ENCODE peak calls at places on chromosomes 7 and 10, in six cellular contexts. R is GM12891, Q is HepG2, A is H1, J is K562, F is GM12878. E is an unnamed sample.

GRCh38 chr7:77811895-77812685 is 13.5 kb downstream of the PHTF2 start:
- DNase-seq in R (no peak), Q (peak), A (no peak), J (no peak), F (no peak), E (no peak)

GRCh38 chr10:15725603-15726002 is 5.9 kb upstream of the ITGA8 start:
- DNase-seq in R (no peak), Q (peak), A (no peak), J (peak), F (no peak), E (no peak)

GRCh38 chr10:49601857-49602256 is 8.3 kb upstream of the SLC18A3 start:
- DNase-seq in R (no peak), Q (no peak), A (no peak), J (no peak), F (no peak), E (no peak)

GRCh38 chr7:5697754-5698487 is 83.5 kb downstream of the RNF216 start:
- DNase-seq in R (no peak), Q (no peak), A (no peak), J (no peak), F (no peak), E (no peak)

GRCh38 chr7:133613250-133613649 is 360.4 kb downstream of the EXOC4 start:
- DNase-seq in R (no peak), Q (no peak), A (no peak), J (no peak), F (no peak), E (no peak)

GRCh38 chr10:102799691-102800435 is 37.4 kb downstream of the CYP17A1 start:
- DNase-seq in R (no peak), Q (no peak), A (no peak), J (no peak), F (no peak), E (no peak)

GRCh38 chr7:151429555-151430331 is 10.2 kb downstream of the CRYGN start:
- DNase-seq in R (peak), Q (no peak), A (no peak), J (no peak), F (peak), E (peak)

GRCh38 chr7:123573896-123574467 is 16.4 kb upstream of the NDUFA5 start:
- DNase-seq in R (no peak), Q (no peak), A (no peak), J (no peak), F (no peak), E (no peak)

GRCh38 chr10:74652664-74653063 is 173.7 kb upstream of the KAT6B start:
- DNase-seq in R (no peak), Q (no peak), A (no peak), J (no peak), F (no peak), E (no peak)

GRCh38 chr10:92965314-92965713 is 95.3 kb upstream of the CYP26C1 start:
- DNase-seq in R (no peak), Q (peak), A (no peak), J (peak), F (no peak), E (no peak)

GRCh38 chr7:21916629-21917028 is 29.1 kb downstream of the CDCA7L start:
- DNase-seq in R (no peak), Q (no peak), A (no peak), J (no peak), F (no peak), E (no peak)

GRCh38 chr7:118183254-118183585 is 744 bp upstream of the LSM8 start:
- DNase-seq in R (no peak), Q (no peak), A (no peak), J (no peak), F (no peak), E (no peak)

GRCh38 chr10:129658673-129659072 is 191.6 kb downstream of the MGMT start:
- DNase-seq in R (no peak), Q (peak), A (no peak), J (peak), F (no peak), E (no peak)

GRCh38 chr7:100837099-100837836 is 9.9 kb upstream of the EPHB4 start:
- DNase-seq in R (peak), Q (no peak), A (peak), J (peak), F (peak), E (peak)
- TF ChIP-seq TAF1 in R (peak), Q (no peak), A (peak), J (peak), F (no peak), E (peak)

GRCh38 chr7:10779465-10780399 is 193.9 kb upstream of the PHF14 start:
- DNase-seq in R (no peak), Q (no peak), A (no peak), J (peak), F (no peak), E (no peak)

DNA sequence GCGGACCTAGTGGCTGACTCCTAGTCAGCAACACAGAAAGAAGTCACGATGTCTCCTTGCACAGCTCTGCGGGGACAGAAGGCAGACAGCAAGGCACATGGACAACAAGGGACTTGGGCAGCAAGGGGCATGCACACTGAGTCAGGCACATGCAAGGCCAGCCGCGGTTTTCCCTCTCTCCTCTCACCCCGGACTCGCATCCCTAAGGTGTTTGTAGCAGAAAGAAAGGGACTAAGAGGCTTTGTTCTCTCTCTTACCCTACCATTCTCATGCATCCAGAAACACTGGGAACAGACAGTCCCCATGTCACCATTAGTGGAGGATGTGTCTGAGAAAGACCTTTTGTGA is 193.3 kb upstream of the PHF14 start:
- DNase-seq in R (no peak), Q (no peak), A (no peak), J (no peak), F (no peak), E (no peak)
- TF ChIP-seq POLR2A in R (no peak), Q (no peak), A (no peak), J (no peak), F (no peak), E (no peak)

DNA sequence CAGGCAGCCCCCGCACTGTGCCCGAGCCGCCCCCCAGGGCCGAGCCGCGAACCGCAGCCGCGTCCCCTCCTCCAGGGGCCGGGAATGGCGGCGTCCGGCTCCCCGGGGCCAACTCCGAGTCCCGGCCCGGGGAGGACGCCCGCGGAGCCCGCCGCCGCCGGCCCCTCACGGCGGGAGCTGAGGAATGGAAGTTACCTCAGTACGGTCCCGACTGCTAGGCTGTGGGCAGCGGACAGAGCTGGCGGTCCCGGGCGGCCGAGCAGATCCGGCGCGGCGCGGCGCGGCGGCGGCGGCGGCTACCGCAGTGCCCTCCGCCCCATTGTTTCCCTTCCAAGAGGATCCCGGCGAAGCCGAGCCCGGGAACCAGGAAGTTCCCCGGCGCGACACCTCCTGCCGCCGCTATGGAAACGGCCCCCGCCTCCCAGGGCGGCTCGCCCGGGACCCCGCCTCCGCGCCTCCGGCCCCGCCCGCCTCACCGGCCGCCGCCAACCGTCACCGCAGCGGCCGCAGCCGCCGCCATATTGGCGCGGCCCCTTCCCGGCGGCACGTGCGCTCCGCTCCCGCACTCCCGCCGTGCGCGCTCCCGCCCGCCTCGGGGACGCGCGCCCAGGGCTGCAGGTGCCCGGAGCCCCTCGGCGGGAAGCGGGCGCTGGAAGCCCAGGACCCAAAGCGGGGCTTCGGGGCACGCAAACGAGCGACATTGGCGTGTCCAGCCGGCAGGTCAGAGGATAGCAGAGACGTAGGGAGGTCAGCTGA is at the start of gene USP6NL:
- DNase-seq in R (peak), Q (peak), A (peak), J (peak), F (no peak), E (peak)
- TF ChIP-seq POLR2AphosphoS5 in R (peak), Q (peak), A (peak), J (peak), F (peak), E (no peak)

DNA sequence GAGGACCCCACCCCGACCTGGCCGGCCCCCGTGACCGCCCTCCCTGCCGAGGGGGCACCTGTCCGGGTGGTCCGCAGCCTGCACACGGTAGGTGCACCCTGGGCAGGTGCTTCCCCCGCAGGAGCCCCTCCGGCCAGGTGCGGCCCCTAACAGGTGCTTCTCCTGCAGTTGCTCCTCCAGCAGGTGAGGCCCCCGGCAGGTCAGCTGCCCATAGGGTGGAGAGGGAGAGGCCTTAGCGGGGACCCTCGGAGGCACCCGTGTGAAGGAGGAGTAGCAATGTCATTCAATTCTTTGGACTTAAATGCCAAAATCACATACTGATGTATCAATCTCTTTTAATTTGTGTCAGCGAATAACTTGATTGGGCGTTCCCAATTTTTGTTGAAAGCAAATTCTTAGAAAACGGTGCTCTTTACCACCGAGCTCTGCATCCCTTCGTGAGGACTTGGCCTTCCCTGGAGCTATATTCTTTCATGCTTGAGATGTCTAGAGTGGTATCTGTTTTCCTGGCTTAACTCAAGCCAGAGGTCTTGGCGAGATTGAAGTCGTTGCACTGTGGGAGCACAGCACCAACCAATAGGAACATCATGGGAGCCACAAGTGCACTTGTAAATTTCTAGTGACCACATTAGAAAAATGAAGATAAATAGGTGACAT is 758 bp upstream of the NCAPG2 start:
- DNase-seq in R (no peak), Q (no peak), A (no peak), J (no peak), F (no peak), E (no peak)
- TF ChIP-seq TAF1 in R (no peak), Q (no peak), A (no peak), J (no peak), F (no peak), E (no peak)

GRCh38 chr7:101952355-101953247 is 135.2 kb downstream of the CUX1 start:
- DNase-seq in R (no peak), Q (no peak), A (no peak), J (peak), F (no peak), E (no peak)

GRCh38 chr7:101954494-101954893 is 137.1 kb downstream of the CUX1 start:
- DNase-seq in R (no peak), Q (no peak), A (no peak), J (no peak), F (no peak), E (no peak)

GRCh38 chr7:101951757-101952156 is 134.3 kb downstream of the CUX1 start:
- DNase-seq in R (no peak), Q (no peak), A (no peak), J (no peak), F (no peak), E (no peak)

GRCh38 chr7:101950450-101951119 is 133.2 kb downstream of the CUX1 start:
- DNase-seq in R (no peak), Q (no peak), A (no peak), J (peak), F (no peak), E (no peak)

GRCh38 chr7:101953248-101953819 is 135.9 kb downstream of the CUX1 start:
- DNase-seq in R (peak), Q (no peak), A (no peak), J (no peak), F (peak), E (no peak)
- TF ChIP-seq POLR2A in R (no peak), Q (no peak), A (no peak), J (no peak), F (no peak), E (no peak)